ENCODE peak calls at places on chromosomes 1 and 21, in four cellular contexts. O is ovary; S is CD8-positive, alpha-beta memory T cell; Z is suprapubic skin. K is an unnamed sample. For H3K4me1, the result is how much of the 10 kb centered on the place peaks cover.

GRCh38 chr1:241213147-241213546 is 143.9 kb downstream of the RGS7 start:
- DNase-seq in O (no peak), S (no peak), Z (no peak), K (no peak)

GRCh38 chr1:19463204-19463803 is 22.0 kb downstream of the CAPZB start:
- DNase-seq in O (no peak), S (peak), Z (no peak), K (peak)

GRCh38 chr21:41766883-41767605 is at the start of gene RIPK4:
- DNase-seq in O (no peak), S (no peak), Z (no peak), K (peak)

GRCh38 chr1:36203554-36204346 is 20.5 kb upstream of the THRAP3 start:
- DNase-seq in O (peak), S (no peak), Z (no peak), K (no peak)

GRCh38 chr1:23593042-23593521 is 33.8 kb upstream of the ID3 start:
- DNase-seq in O (no peak), S (no peak), Z (no peak), K (no peak)

GRCh38 chr1:151710187-151710586 is 6.4 kb downstream of the CELF3 start:
- DNase-seq in O (no peak), S (no peak), Z (no peak), K (peak)

GRCh38 chr1:204760350-204761134 is 75.0 kb upstream of the LRRN2 start:
- DNase-seq in O (no peak), S (no peak), Z (peak), K (no peak)

GRCh38 chr21:32352556-32352955 is 40.3 kb downstream of the URB1 start:
- DNase-seq in O (no peak), S (no peak), Z (peak), K (no peak)

GRCh38 chr1:227268943-227269342 is 49.3 kb downstream of the CDC42BPA start:
- DNase-seq in O (no peak), S (no peak), Z (no peak), K (no peak)

GRCh38 chr1:84462118-84462517 is 16.9 kb upstream of the RPF1 start:
- DNase-seq in O (no peak), S (no peak), Z (no peak), K (no peak)

GRCh38 chr1:47627016-47627415 is 189.2 kb downstream of the FOXD2 start:
- DNase-seq in O (no peak), S (no peak), Z (no peak), K (no peak)

GRCh38 chr1:10033359-10033845 is 644 bp downstream of the UBE4B start:
- DNase-seq in O (peak), S (no peak), Z (no peak), K (no peak)

GRCh38 chr21:41967708-41968107 is 13.9 kb upstream of the C2CD2 start:
- DNase-seq in O (no peak), S (no peak), Z (no peak), K (no peak)

GRCh38 chr1:199684686-199685273 is 342.7 kb upstream of the NR5A2 start:
- DNase-seq in O (no peak), S (no peak), Z (no peak), K (peak)

GRCh38 chr1:218642033-218642954 is 297.2 kb downstream of the TGFB2 start:
- DNase-seq in O (no peak), S (no peak), Z (no peak), K (no peak)

GRCh38 chr1:61241864-61242472 is 159.6 kb downstream of the NFIA start:
- DNase-seq in O (no peak), S (no peak), Z (no peak), K (no peak)

GRCh38 chr1:61238371-61238689 is 156.0 kb downstream of the NFIA start:
- DNase-seq in O (no peak), S (no peak), Z (no peak), K (no peak)

GRCh38 chr1:61237659-61238370 is 155.5 kb downstream of the NFIA start:
- DNase-seq in O (no peak), S (no peak), Z (no peak), K (no peak)

GRCh38 chr1:61241411-61241838 is 159.1 kb downstream of the NFIA start:
- DNase-seq in O (no peak), S (no peak), Z (no peak), K (no peak)

GRCh38 chr1:61240878-61241277 is 158.5 kb downstream of the NFIA start:
- DNase-seq in O (no peak), S (no peak), Z (no peak), K (no peak)
- H3K4me3 ChIP-seq in O (no peak), S (no peak), Z (peak), K (no peak)

GRCh38 chr1:109532365-109533136 is 7.1 kb upstream of the GPR61 start:
- DNase-seq in O (peak), S (peak), Z (peak), K (peak)

GRCh38 chr1:109535971-109536491 is 3.6 kb upstream of the GPR61 start:
- DNase-seq in O (no peak), S (no peak), Z (no peak), K (no peak)

GRCh38 chr1:109535481-109535880 is 4.2 kb upstream of the GPR61 start:
- DNase-seq in O (no peak), S (no peak), Z (no peak), K (no peak)

GRCh38 chr1:109531826-109532364 is 7.8 kb upstream of the GPR61 start:
- DNase-seq in O (no peak), S (no peak), Z (no peak), K (no peak)

DNA sequence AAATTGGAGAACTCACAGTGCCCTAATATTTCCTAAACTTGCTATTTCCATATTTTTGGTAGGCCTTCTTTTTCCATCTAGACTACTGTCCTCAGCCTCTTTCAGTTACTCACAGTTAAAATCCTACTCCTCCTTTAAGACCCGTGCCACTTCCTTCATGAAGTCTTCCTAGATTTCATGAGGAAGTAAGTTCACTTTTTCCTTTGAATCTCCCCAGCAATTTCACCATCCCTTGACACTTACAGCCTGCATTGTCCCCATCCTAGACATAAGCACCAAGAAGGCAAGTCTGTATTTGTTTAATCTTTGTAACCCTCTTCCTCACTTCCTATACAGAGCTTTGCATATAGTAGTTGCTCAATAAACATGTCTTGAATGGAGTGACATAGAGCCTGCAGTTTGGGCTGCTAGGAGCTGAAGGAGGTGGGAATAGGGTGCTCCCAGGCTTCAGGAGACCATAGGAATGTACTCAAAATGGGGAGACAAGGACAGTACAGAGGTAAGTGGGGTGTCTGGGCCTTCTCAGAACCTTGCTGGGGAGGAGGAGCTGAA is 5.3 kb upstream of the GPR61 start:
- DNase-seq in O (no peak), S (no peak), Z (no peak), K (no peak)
- H3K27ac ChIP-seq in O (no peak), S (no peak), Z (no peak), K (no peak)

GRCh38 chr1:21762022-21762404 is 20.9 kb downstream of the USP48 start:
- DNase-seq in O (no peak), S (no peak), Z (no peak), K (no peak)
- H3K4me1 ChIP-seq in O (under half), S (under half), Z (under half), K (under half)

GRCh38 chr1:1200876-1201810 is 5.2 kb downstream of the TNFRSF18 start:
- DNase-seq in O (peak), S (peak), Z (no peak), K (peak)
- H3K4me3 ChIP-seq in O (peak), S (no peak), Z (peak), K (no peak)

DNA sequence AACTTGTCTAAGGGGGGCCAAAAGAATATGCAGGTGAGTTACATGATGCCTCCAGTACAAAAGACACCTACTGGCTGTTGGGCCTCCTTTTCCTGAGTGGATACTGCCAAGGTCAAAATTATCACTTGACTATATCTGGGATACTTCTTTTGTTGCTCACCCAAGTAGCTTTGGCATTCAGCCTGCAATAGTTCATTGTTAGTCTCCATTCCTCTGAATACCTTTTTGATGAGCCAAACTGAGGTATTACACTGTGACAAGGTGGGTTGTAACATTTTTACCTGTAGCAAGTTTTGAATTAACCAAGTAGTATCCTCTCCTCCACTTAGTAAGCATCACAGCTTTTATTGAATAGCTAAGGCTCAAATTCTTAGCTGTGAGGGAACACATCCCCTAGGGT is 408.0 kb downstream of the LRRIQ3 start:
- DNase-seq in O (no peak), S (no peak), Z (no peak), K (no peak)
- H3K27ac ChIP-seq in O (no peak), S (no peak), Z (no peak), K (no peak)

DNA sequence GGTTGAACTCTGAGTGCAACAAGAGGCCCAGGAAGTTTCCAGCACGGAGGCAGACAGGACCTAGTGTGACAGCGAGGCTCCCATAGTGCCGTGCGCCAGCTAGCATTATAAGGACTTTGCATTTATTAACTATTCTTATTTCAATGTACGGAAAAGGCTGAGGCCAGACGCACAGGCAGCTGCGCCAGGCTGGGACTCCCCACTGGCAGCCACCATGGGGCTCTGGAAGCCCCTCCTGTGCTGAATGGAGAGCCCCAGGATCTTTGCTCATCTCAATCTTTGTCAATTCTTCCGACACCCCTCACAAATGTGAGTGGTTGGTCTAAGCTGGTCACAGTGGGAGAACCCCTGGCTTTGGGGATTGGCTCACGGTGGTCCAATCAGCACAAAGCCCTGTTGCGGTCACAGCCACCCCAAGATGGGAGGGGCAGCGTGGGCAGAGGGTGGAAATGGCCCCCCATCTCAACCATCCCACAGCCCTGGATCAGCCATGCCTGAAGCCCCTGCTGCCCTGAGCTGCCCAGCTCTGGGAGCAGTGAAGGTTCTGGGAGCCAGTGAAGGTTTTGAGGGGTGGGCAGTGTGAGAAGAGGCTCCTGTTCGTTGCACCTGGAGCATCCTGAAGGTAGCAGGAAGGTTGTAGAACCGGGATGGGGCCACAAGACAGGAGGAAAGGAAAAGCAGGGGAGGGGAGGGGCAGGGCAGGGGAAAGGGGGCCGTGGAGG is 59.5 kb upstream of the ADARB1 start:
- DNase-seq in O (no peak), S (no peak), Z (peak), K (no peak)
- H3K4me1 ChIP-seq in O (under half), S (under half), Z (under half), K (under half)

DNA sequence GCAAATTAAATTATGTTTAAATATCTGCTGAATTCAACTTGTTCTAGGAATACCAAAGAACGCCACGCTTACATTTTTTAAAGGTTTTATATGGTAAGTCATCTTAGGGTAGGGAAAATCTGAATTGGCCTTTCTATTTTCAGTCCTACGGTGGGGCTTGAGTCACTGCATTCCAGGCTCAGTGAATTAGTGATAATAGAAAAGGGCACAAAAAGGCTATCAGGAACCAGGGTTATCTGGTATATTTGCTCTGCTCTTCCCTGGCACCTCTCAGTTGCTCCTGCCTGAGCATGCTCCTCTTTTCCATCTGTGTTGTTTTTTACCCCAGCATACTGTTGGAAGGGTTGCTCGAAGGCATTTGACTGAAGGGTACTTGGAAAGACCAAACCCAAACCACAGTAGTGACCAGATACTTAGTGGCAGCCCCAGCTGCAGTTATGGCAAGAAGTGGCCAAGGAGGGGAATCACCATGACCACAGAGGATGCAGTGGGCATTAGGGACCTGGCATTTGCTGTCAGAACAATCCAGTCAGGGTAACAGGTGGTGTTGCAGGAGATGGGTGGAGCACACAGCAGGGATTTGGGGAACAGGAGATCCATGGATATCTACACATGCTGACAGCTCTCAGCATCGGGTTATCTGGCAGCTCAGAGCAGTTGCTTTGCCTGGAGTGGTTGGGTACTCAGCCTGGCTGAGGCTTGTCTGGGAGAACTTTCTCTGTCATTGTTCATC is 2.3 kb downstream of the OVAAL start:
- DNase-seq in O (no peak), S (no peak), Z (no peak), K (no peak)
- H3K4me3 ChIP-seq in O (no peak), S (no peak), Z (no peak), K (no peak)

DNA sequence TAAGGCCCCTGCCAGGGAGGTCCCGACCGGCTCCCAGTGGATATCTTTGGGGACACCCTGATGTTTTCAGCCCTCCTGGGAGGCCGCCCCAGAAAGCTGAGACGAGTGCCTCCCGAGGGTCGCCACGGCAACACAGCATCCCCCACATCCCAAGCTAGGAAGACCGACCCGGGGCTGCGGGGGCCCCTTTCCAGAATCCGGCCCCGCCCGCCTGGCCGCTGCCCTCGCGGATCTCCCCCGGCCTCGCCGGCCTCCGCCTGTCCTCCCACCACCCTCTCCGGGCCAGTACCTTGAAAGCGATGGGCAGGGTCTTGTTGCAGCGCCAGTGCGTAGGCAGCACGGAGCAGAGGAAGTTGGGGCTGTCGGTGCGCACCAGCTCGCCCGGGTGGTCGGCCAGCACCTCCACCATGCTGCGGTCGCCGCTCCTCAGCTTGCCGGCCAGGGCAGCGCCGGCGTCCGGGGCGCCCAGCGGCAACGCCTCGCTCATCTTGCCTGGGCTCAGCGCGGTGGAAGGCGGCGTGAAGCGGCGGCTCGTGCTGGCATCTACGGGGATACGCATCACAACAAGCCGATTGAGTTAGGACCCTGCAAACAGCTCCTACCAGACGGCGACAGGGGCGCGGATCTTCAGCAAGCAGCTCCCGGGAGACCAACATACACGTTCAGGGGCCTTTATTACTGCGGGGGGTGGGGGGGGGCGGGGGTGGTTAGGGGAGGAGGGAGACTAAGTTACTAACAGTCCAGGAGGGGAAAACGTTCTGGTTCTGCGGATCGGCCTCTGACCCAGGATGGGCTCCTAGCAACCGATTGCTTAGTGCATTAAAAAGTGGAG is 162.3 kb downstream of the RUNX1 start:
- DNase-seq in O (peak), S (no peak), Z (no peak), K (no peak)
- H3K27ac ChIP-seq in O (peak), S (peak), Z (peak), K (peak)